ENCODE peak calls at places on chromosomes 7 and 10, in four cellular contexts. T is neural progenitor cell, R is neural crest cell, S is DMS79. Z is an unnamed sample.

GRCh38 chr7:33457041-33457440 is 327.7 kb downstream of the BBS9 start:
- DNase-seq in T (no peak), R (no peak), S (no peak), Z (no peak)

GRCh38 chr10:130398090-130398994 is 262.2 kb downstream of the GLRX3 start:
- DNase-seq in T (no peak), R (no peak), S (no peak), Z (no peak)

GRCh38 chr7:158646766-158647474 is 57.7 kb downstream of the NCAPG2 start:
- DNase-seq in T (peak), R (peak), S (no peak), Z (no peak)

GRCh38 chr7:2802082-2802481 is 42.0 kb downstream of the GNA12 start:
- DNase-seq in T (no peak), R (no peak), S (no peak), Z (no peak)

GRCh38 chr7:149680316-149681025 is 92.9 kb downstream of the ZNF467 start:
- DNase-seq in T (no peak), R (no peak), S (no peak), Z (no peak)

GRCh38 chr10:127182161-127182560 is 14.2 kb downstream of the INSYN2A start:
- DNase-seq in T (no peak), R (no peak), S (no peak), Z (no peak)

GRCh38 chr7:139034336-139034735 is 1.5 kb downstream of the ZC3HAV1L start:
- DNase-seq in T (no peak), R (no peak), S (no peak), Z (no peak)

GRCh38 chr7:123537026-123537642 is 2.7 kb upstream of the IQUB start:
- DNase-seq in T (no peak), R (no peak), S (peak), Z (no peak)